ENCODE peak calls at places on chromosome 9, in seven cellular contexts. E is NCI-H2171 treated with DMSO at 0.1 percent for 48 hours; R is activated CD4-positive, CD25-positive, alpha-beta regulatory T cell; A is astrocyte of the cerebellum; X is neuronal stem cell; U is NCI-H1417; C is amniotic stem cell. P is an unnamed sample.

GRCh38 chr9:38707885-38708640 is 11.9 kb downstream of the FAM240B start:
- DNase-seq in X (no peak), A (no peak), E (no peak), R (no peak), U (peak), C (no peak), P (no peak)

GRCh38 chr9:97556721-97557605 is 55.5 kb downstream of the TMOD1 start:
- DNase-seq in A (no peak), C (no peak), R (no peak), E (peak), X (no peak), U (no peak), P (no peak)

GRCh38 chr9:127133739-127134167 is 11.3 kb upstream of the ANGPTL2 start:
- DNase-seq in R (no peak), A (no peak), U (peak), X (no peak), C (peak), E (peak), P (no peak)

GRCh38 chr9:20512636-20513035 is 109.7 kb downstream of the MLLT3 start:
- DNase-seq in U (no peak), A (no peak), X (no peak), E (no peak), R (no peak), C (no peak), P (no peak)

GRCh38 chr9:108468364-108468763 is 387.4 kb downstream of the ACTL7B start:
- DNase-seq in X (no peak), A (no peak), C (no peak), U (peak), E (peak), R (no peak), P (peak)

GRCh38 chr9:72843525-72844439 is 109.1 kb downstream of the ALDH1A1 start:
- DNase-seq in R (no peak), X (no peak), E (no peak), A (no peak), U (no peak), C (no peak), P (no peak)

GRCh38 chr9:136991993-136992818 is at the start of gene PAXX:
- DNase-seq in R (peak), X (peak), E (peak), A (peak), U (peak), C (peak), P (peak)

GRCh38 chr9:28396058-28396457 is 822.8 kb upstream of the C9orf72 start:
- DNase-seq in E (no peak), U (peak), A (no peak), C (no peak), X (no peak), R (no peak), P (peak)

GRCh38 chr9:35627575-35627974 is 9.4 kb upstream of the CD72 start:
- DNase-seq in A (no peak), R (no peak), C (no peak), U (no peak), E (no peak), X (no peak), P (no peak)

GRCh38 chr9:4793412-4794005 is 765 bp downstream of the RCL1 start:
- DNase-seq in R (no peak), C (no peak), X (no peak), U (no peak), E (peak), A (no peak), P (peak)

P was measured in RKO.